ENCODE peak calls at places on chromosomes 12 and 14, in seven cellular contexts. J is PC-3, B is SK-N-SH, N is GM23338, A is HCT116, Z is GM23248, F is MM.1S. E is an unnamed sample. For H3K4me1, the result is how much of the 10 kb centered on the place peaks cover.

GRCh38 chr14:102930753-102931579 is 8.5 kb downstream of the AMN start:
- DNase-seq in Z (peak), A (peak), F (no peak), N (peak), B (no peak), J (peak), E (no peak)

GRCh38 chr14:97723834-97724770 is 926.9 kb downstream of the VRK1 start:
- DNase-seq in J (no peak), N (no peak), B (no peak), F (no peak), A (no peak), Z (no peak), E (no peak)

GRCh38 chr14:91402278-91403068 is 15.1 kb downstream of the CCDC88C start:
- DNase-seq in N (no peak), B (no peak), F (no peak), J (no peak), Z (no peak), A (no peak), E (no peak)

GRCh38 chr12:75489613-75490210 is 9.2 kb downstream of the GLIPR1 start:
- DNase-seq in F (no peak), B (no peak), N (peak), Z (peak), A (peak), J (peak), E (no peak)

GRCh38 chr12:109893250-109893995 is 6.7 kb upstream of the TCHP start:
- DNase-seq in J (no peak), Z (no peak), N (no peak), A (no peak), B (no peak), F (peak), E (peak)

GRCh38 chr14:68468437-68469207 is 324.2 kb downstream of the ZFP36L1 start:
- DNase-seq in A (no peak), B (no peak), J (peak), F (no peak), N (no peak), Z (peak), E (no peak)

GRCh38 chr12:15443611-15444010 is 121.3 kb downstream of the PTPRO start:
- DNase-seq in N (no peak), J (peak), B (no peak), A (no peak), Z (no peak), F (no peak), E (no peak)

GRCh38 chr12:64009321-64010068 is 165.0 kb downstream of the SRGAP1 start:
- DNase-seq in J (no peak), N (no peak), Z (no peak), F (no peak), A (no peak), B (no peak), E (no peak)

GRCh38 chr12:94534761-94535613 is 75.3 kb upstream of the CEP83 start:
- DNase-seq in B (no peak), A (no peak), F (no peak), J (no peak), N (peak), Z (no peak), E (no peak)

GRCh38 chr12:49730568-49731101 is 10.7 kb upstream of the TMBIM6 start:
- DNase-seq in N (no peak), Z (peak), F (no peak), A (no peak), B (no peak), J (peak), E (no peak)

GRCh38 chr14:77203611-77204456 is 22.2 kb downstream of the TMEM63C start:
- DNase-seq in F (no peak), B (peak), J (no peak), A (no peak), N (no peak), Z (no peak), E (no peak)

GRCh38 chr14:87133073-87133815 is 859.7 kb downstream of the GALC start:
- DNase-seq in J (peak), N (no peak), A (no peak), F (no peak), B (no peak), Z (peak), E (peak)

GRCh38 chr12:1870998-1871917 is 47.2 kb downstream of the CACNA2D4 start:
- DNase-seq in F (no peak), B (no peak), J (no peak), A (no peak), Z (no peak), N (no peak), E (no peak)

GRCh38 chr12:5716991-5717390 is 228.1 kb downstream of the ANO2 start:
- DNase-seq in J (no peak), B (no peak), N (no peak), F (no peak), Z (no peak), A (no peak), E (no peak)

GRCh38 chr14:31059152-31059924 is 33.2 kb upstream of the STRN3 start:
- DNase-seq in B (no peak), N (peak), A (no peak), J (peak), F (no peak), Z (peak), E (no peak)

GRCh38 chr14:68781161-68782021 is 11.5 kb downstream of the ZFP36L1 start:
- DNase-seq in B (no peak), A (no peak), F (no peak), N (no peak), J (no peak), Z (no peak), E (peak)

GRCh38 chr14:102473559-102473958 is 36.0 kb downstream of the ANKRD9 start:
- DNase-seq in J (no peak), A (no peak), N (no peak), Z (no peak), F (no peak), B (no peak), E (no peak)

GRCh38 chr14:55180434-55180833 is 11.0 kb downstream of the DLGAP5 start:
- DNase-seq in J (no peak), A (no peak), F (peak), Z (no peak), B (no peak), N (no peak), E (no peak)

GRCh38 chr12:14601692-14602091 is 34.0 kb upstream of the PLBD1 start:
- DNase-seq in B (no peak), J (peak), F (no peak), N (no peak), A (no peak), Z (no peak), E (no peak)

GRCh38 chr12:56601503-56601902 is 28.6 kb downstream of the BAZ2A start:
- DNase-seq in F (no peak), B (peak), N (peak), J (peak), Z (peak), A (no peak), E (peak)

GRCh38 chr12:14417717-14418116 is 52.2 kb downstream of the ATF7IP start:
- DNase-seq in Z (peak), N (peak), F (peak), J (peak), B (peak), A (no peak), E (peak)

GRCh38 chr14:68655961-68656360 is 136.9 kb downstream of the ZFP36L1 start:
- DNase-seq in F (no peak), Z (no peak), B (peak), N (no peak), A (peak), J (peak), E (peak)

GRCh38 chr14:68507544-68508081 is 285.3 kb downstream of the ZFP36L1 start:
- DNase-seq in J (no peak), N (no peak), B (no peak), Z (no peak), F (no peak), A (no peak), E (peak)

GRCh38 chr12:64733857-64734256 is 25.3 kb downstream of the GNS start:
- DNase-seq in N (no peak), F (no peak), J (peak), Z (peak), A (peak), B (no peak), E (no peak)

GRCh38 chr14:99564903-99565259 is 39.1 kb downstream of the CCDC85C start:
- DNase-seq in Z (no peak), A (no peak), F (no peak), J (no peak), N (no peak), B (peak), E (no peak)
- H3K27ac ChIP-seq in Z (no peak), A (no peak), F (no peak), J (no peak), N (no peak), B (peak), E (no peak)

GRCh38 chr14:51869426-51870113 is 9.2 kb downstream of the GNG2 start:
- DNase-seq in F (no peak), B (no peak), Z (no peak), N (no peak), J (no peak), A (no peak), E (no peak)

GRCh38 chr14:51871846-51872245 is 11.4 kb downstream of the GNG2 start:
- DNase-seq in B (no peak), F (no peak), A (no peak), N (no peak), J (no peak), Z (no peak), E (no peak)

GRCh38 chr14:51872396-51872795 is 12.0 kb downstream of the GNG2 start:
- DNase-seq in B (peak), Z (no peak), J (no peak), F (no peak), N (no peak), A (no peak), E (no peak)

GRCh38 chr14:51870620-51871019 is 10.2 kb downstream of the GNG2 start:
- DNase-seq in A (no peak), F (no peak), J (no peak), N (no peak), Z (no peak), B (no peak), E (no peak)

DNA sequence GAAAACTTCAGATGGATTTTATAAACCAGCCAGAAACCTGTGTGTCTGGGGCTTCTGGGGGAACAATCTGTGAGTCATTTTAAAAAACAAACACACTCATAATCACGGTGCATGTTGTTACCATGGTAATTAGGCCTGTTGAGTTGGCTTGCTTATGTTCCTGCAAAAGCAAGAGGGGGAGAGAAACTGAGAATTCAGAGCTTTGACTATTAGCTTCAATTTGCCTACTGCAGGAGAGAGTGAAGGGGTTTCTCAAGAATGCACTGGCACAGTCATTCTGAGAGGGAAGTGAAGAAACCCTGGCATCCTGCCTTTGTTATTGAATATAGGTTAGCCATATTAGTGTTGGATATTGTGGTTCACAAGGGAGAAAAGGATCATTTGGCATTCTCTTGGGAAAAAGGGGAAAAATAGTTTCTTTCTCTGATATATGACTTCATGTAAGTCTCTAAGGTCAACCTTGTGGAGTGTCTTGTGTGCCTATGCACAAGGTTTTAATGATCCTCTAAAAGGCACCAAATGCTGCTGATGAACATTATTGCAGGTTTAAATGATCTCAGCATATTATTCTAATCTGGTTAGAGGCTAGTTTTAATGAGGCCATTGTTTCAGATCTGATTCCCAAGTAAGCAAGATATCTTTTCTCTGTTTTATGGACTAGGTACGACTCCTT is 12.9 kb downstream of the GNG2 start:
- DNase-seq in B (peak), A (peak), Z (peak), F (no peak), J (peak), N (no peak), E (peak)
- H3K4me1 ChIP-seq in B (under half), A (under half), Z (under half), F (under half), J (under half), N (under half), E (under half)

GRCh38 chr14:94636744-94637412 is 24.7 kb downstream of the SERPINA3 start:
- DNase-seq in B (no peak), N (peak), Z (peak), J (no peak), A (peak), F (no peak), E (no peak)
- TF ChIP-seq EZH2phosphoT487 in B (no peak), N (no peak), Z (no peak), J (no peak), A (no peak), F (no peak), E (no peak)

DNA sequence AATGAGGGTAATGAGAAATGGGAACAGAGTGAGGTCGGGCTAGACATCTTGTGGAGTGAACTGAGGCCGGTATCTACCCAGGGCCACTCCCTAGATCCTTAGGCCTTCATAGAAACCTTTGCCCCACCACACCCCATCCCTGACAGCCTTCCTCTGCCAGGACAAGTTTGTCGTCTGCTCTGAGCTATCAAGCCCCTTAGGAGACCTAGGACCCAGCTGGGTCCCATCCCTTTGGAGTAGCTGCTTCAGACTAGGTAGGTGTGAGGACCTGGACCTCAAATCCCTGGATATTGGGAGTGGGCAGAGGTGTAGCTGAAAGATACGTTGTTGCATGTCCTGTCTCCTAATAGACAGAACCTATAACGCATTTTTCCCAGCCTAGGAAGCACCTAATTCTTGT is at the start of gene TMEM253:
- DNase-seq in J (no peak), A (no peak), F (no peak), Z (no peak), B (no peak), N (no peak), E (no peak)
- H3K27ac ChIP-seq in J (no peak), A (peak), F (no peak), Z (no peak), B (no peak), N (no peak), E (no peak)

GRCh38 chr14:65948302-65948701 is 535.8 kb downstream of the FUT8 start:
- DNase-seq in N (peak), B (no peak), J (no peak), F (no peak), A (no peak), Z (no peak), E (no peak)
- H3K4me1 ChIP-seq in N (under half), B (under half), J (under half), F (under half), A (under half), Z (under half), E (under half)

DNA sequence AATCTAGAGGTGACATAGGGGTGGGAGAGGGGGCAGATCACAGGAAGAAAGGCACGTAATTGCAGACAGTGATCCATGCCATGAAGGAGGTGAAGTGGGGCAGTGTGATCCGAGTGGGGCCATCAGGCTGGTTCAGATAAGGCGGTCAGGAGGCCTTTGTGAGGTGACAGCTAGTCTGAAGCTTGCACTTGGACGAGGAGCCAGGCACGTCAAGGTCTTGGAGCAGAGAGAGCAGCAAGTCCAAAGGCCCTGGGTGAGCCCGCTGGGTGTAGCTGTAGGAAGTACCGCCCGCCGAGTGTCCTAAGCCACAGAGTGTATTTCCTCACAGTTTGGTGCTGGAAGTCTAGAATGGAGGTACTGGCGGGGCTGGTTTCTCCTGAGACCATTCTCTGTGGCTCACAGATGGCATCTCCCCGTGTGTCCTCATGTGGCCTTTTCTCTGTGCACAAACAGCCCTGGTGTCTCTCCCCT is 23.6 kb downstream of the RHOF start:
- DNase-seq in N (no peak), J (no peak), F (no peak), Z (no peak), A (no peak), B (no peak), E (no peak)
- TF ChIP-seq EZH2phosphoT487 in N (no peak), J (no peak), F (no peak), Z (no peak), A (no peak), B (no peak), E (no peak)

DNA sequence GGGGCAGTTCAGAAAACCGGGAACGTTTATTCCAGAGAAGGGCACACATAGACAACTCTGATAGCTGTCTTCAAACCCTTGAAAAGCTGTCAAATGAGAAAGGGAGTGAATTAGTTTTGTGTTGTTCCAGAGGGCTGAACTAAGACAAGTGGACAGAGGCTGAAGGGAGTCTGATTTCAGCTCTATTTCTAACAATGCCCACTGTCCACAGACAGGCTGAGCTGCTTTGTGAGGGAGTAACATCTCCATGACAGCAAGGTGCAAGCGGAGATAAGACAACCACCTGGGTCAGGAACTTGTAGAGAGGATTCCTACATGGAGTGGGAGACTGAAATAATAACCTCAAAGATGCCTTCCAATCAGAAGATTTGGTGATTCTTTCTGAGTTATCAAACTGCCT is 25.6 kb upstream of the PARP11 start:
- DNase-seq in F (no peak), B (no peak), J (no peak), Z (no peak), N (no peak), A (no peak), E (no peak)
- H3K27ac ChIP-seq in F (no peak), B (no peak), J (no peak), Z (no peak), N (no peak), A (no peak), E (no peak)

E was measured in OCI-LY7.